ENCODE peak calls at places on chromosome 5, in five cellular contexts. Z is sigmoid colon; T is HCT116; S is CD8-positive, alpha-beta memory T cell; H is CD4-positive, CD25-positive, alpha-beta regulatory T cell. R is an unnamed sample. For H3K9me3, the result is how much of the 10 kb centered on the place peaks cover.

GRCh38 chr5:17118631-17119030 is 98.8 kb upstream of the BASP1 start:
- DNase-seq in S (no peak), Z (peak), H (no peak), T (peak), R (no peak)

GRCh38 chr5:172453986-172454354 is 355 bp downstream of the SH3PXD2B start:
- DNase-seq in S (no peak), H (no peak), T (no peak), Z (peak), R (no peak)

GRCh38 chr5:51201708-51202107 is 181.5 kb upstream of the ISL1 start:
- DNase-seq in H (no peak), S (no peak), Z (no peak), T (no peak), R (no peak)

GRCh38 chr5:35877655-35878054 is 21.0 kb downstream of the IL7R start:
- DNase-seq in T (no peak), H (no peak), Z (no peak), S (no peak), R (no peak)

GRCh38 chr5:102651466-102651865 is 103.6 kb upstream of the PAM start:
- DNase-seq in H (no peak), S (no peak), T (no peak), Z (no peak), R (no peak)

GRCh38 chr5:98899456-98899855 is 29.4 kb downstream of the CHD1 start:
- DNase-seq in S (no peak), T (no peak), H (no peak), Z (no peak), R (no peak)

GRCh38 chr5:143080982-143081381 is 310.8 kb downstream of the ARHGAP26 start:
- DNase-seq in S (no peak), H (no peak), Z (no peak), T (no peak), R (no peak)

GRCh38 chr5:142686210-142686734 is 382 bp upstream of the FGF1 start:
- DNase-seq in T (no peak), S (no peak), H (no peak), Z (no peak), R (no peak)

GRCh38 chr5:144864113-144864512 is 693.4 kb downstream of the KCTD16 start:
- DNase-seq in S (no peak), Z (no peak), T (no peak), H (no peak), R (no peak)

GRCh38 chr5:134440185-134440755 is 28.6 kb upstream of the CDKN2AIPNL start:
- DNase-seq in Z (no peak), H (no peak), T (no peak), S (no peak), R (no peak)

GRCh38 chr5:134503937-134504437 is 21.5 kb upstream of the JADE2 start:
- DNase-seq in S (no peak), H (no peak), T (no peak), Z (no peak), R (no peak)

GRCh38 chr5:164422400-164422799 is 917.0 kb downstream of the MAT2B start:
- DNase-seq in T (no peak), H (no peak), Z (no peak), S (no peak), R (no peak)
- H3K9me3 ChIP-seq in T (under half), H (under half), Z (under half), S (under half), R (under half)

DNA sequence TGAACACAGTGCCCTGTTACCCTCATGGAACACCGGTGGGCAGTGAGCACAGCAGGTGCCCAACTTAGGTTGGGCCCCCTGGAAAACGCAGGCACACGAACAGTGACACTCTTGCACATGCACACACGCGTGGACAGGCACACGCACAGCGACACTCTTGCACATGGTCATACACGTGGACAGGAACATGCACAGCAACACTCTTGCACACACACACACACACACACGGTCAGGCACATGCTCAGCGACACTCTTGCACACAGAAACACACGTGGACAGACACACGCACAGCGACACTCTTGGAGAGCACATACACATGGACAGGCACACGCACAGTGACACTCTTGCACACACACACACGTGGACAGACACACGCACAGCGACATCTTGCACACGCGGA is 559.4 kb upstream of the ADAMTS16 start:
- DNase-seq in Z (no peak), S (no peak), H (no peak), T (no peak), R (no peak)
- H3K9me3 ChIP-seq in Z (under half), S (under half), H (under half), T (under half), R (under half)

GRCh38 chr5:54668096-54668495 is 150.5 kb downstream of the SNX18 start:
- DNase-seq in H (no peak), S (no peak), T (no peak), Z (no peak), R (no peak)
- H3K9me3 ChIP-seq in H (under half), S (under half), T (under half), Z (under half), R (under half)

GRCh38 chr5:178182158-178182876 is 4.9 kb downstream of the GMCL2 start:
- DNase-seq in H (no peak), T (no peak), S (no peak), Z (no peak), R (no peak)
- H3K9me3 ChIP-seq in H (under half), T (under half), S (under half), Z (under half), R (under half)

GRCh38 chr5:178940569-178941360 is at the start of gene ZNF454:
- DNase-seq in T (no peak), Z (peak), S (no peak), H (no peak), R (no peak)

GRCh38 chr5:178941361-178941760 is 363 bp downstream of the ZNF454 start:
- DNase-seq in S (no peak), H (no peak), T (no peak), Z (peak), R (no peak)
- H3K9me3 ChIP-seq in S (under half), H (under half), T (under half), Z (under half), R (under half)

GRCh38 chr5:122846051-122846567 is 696 bp downstream of the SNX24 start:
- DNase-seq in S (no peak), H (no peak), T (no peak), Z (no peak), R (no peak)
- H3K9me3 ChIP-seq in S (under half), H (under half), T (under half), Z (under half), R (under half)